ENCODE peak calls at places on chromosome 21, in six cellular contexts. Q, C, H, A, Y and E are unnamed samples.

GRCh38 chr21:29953690-29954089 is 13.9 kb upstream of the GRIK1 start:
- DNase-seq in C (no peak), Y (no peak), A (no peak), H (no peak), Q (no peak), E (no peak)

GRCh38 chr21:34024382-34024693 is 49.0 kb upstream of the MRPS6 start:
- DNase-seq in Q (no peak), Y (no peak), A (no peak), H (no peak), C (no peak), E (no peak)

GRCh38 chr21:33949516-33950424 is 34.2 kb upstream of the ATP5PO start:
- DNase-seq in C (peak; percentile 59), Y (no peak), H (no peak), Q (no peak), A (no peak), E (no peak)

GRCh38 chr21:15003463-15004135 is 61.2 kb downstream of the NRIP1 start:
- DNase-seq in Q (no peak), Y (no peak), A (peak; percentile 39), H (no peak), C (no peak), E (peak; percentile 56)

GRCh38 chr21:45325206-45326168 is 37.8 kb upstream of the POFUT2 start:
- DNase-seq in Q (no peak), Y (no peak), H (no peak), C (no peak), A (peak; percentile 56), E (no peak)

GRCh38 chr21:26165331-26165730 is 5.2 kb downstream of the APP start:
- DNase-seq in A (no peak), Q (no peak), H (no peak), Y (no peak), C (no peak), E (no peak)

GRCh38 chr21:25396135-25396711 is 211.1 kb downstream of the MRPL39 start:
- DNase-seq in C (no peak), H (no peak), Q (no peak), Y (no peak), A (peak; percentile 9), E (no peak)

GRCh38 chr21:45256912-45257672 is 30.6 kb downstream of the POFUT2 start:
- DNase-seq in C (no peak), Y (no peak), H (peak; percentile 61), Q (no peak), A (peak; percentile 48), E (no peak)

GRCh38 chr21:46489162-46489663 is 30.5 kb downstream of the DIP2A start:
- DNase-seq in Q (no peak), A (no peak), H (no peak), C (no peak), Y (no peak), E (no peak)

GRCh38 chr21:14215971-14216621 is at the start of gene RBM11:
- DNase-seq in A (peak; percentile 85), Y (peak; percentile 43), H (peak; percentile 8), C (peak; percentile 50), Q (peak; percentile 7), E (peak; percentile 74)

GRCh38 chr21:34974162-34974981 is 74.7 kb downstream of the RUNX1 start:
- DNase-seq in Y (no peak), C (peak; percentile 28), H (no peak), Q (peak; percentile 71), A (no peak), E (no peak)

GRCh38 chr21:45027241-45028196 is 46.9 kb upstream of the ADARB1 start:
- DNase-seq in Q (no peak), H (no peak), Y (no peak), A (no peak), C (no peak), E (no peak)

GRCh38 chr21:34144224-34144623 is 70.8 kb downstream of the MRPS6 start:
- DNase-seq in Y (no peak), H (no peak), A (no peak), C (no peak), Q (no peak), E (no peak)

GRCh38 chr21:25635310-25635709 is 3.7 kb upstream of the JAM2 start:
- DNase-seq in Q (no peak), C (no peak), A (no peak), H (no peak), Y (no peak), E (no peak)

GRCh38 chr21:46163375-46163774 is 8.0 kb upstream of the FTCD start:
- DNase-seq in Y (no peak), Q (no peak), H (no peak), C (no peak), A (no peak), E (no peak)

GRCh38 chr21:16169810-16170209 is 440.0 kb downstream of the USP25 start:
- DNase-seq in C (no peak), A (no peak), H (no peak), Y (no peak), Q (no peak), E (no peak)

GRCh38 chr21:29246614-29247013 is 52.1 kb upstream of the BACH1 start:
- DNase-seq in Q (no peak), H (no peak), C (no peak), A (no peak), Y (no peak), E (no peak)

GRCh38 chr21:8997011-8997440 is 1524.4 kb upstream of the TPTE start:
- DNase-seq in A (no peak), C (no peak), Y (no peak), Q (no peak), H (no peak), E (no peak)

GRCh38 chr21:44428281-44428942 is 26.9 kb upstream of the LRRC3 start:
- DNase-seq in A (no peak), Q (no peak), Y (peak; percentile 44), H (no peak), C (peak; percentile 42), E (no peak)

GRCh38 chr21:28521932-28522826 is 470.5 kb downstream of the LTN1 start:
- DNase-seq in Y (no peak), A (no peak), Q (peak; percentile 79), C (no peak), H (peak; percentile 88), E (no peak)

GRCh38 chr21:45977396-45977795 is 4.2 kb upstream of the COL6A1 start:
- DNase-seq in C (no peak), H (no peak), Q (no peak), Y (no peak), A (peak; percentile 73), E (no peak)

GRCh38 chr21:36700961-36701911 is 2.3 kb downstream of the SIM2 start:
- DNase-seq in A (no peak), H (no peak), C (no peak), Q (no peak), Y (no peak), E (no peak)

GRCh38 chr21:36699026-36699545 is at the start of gene SIM2:
- DNase-seq in A (no peak), H (no peak), Q (peak; percentile 52), Y (peak; percentile 60), C (no peak), E (no peak)

GRCh38 chr21:36700295-36700960 is 1.5 kb downstream of the SIM2 start:
- DNase-seq in H (no peak), C (no peak), Y (no peak), A (no peak), Q (no peak), E (no peak)

GRCh38 chr21:36698160-36699025 is 522 bp upstream of the SIM2 start:
- DNase-seq in A (no peak), Q (peak; percentile 15), H (no peak), C (no peak), Y (peak; percentile 63), E (no peak)

DNA sequence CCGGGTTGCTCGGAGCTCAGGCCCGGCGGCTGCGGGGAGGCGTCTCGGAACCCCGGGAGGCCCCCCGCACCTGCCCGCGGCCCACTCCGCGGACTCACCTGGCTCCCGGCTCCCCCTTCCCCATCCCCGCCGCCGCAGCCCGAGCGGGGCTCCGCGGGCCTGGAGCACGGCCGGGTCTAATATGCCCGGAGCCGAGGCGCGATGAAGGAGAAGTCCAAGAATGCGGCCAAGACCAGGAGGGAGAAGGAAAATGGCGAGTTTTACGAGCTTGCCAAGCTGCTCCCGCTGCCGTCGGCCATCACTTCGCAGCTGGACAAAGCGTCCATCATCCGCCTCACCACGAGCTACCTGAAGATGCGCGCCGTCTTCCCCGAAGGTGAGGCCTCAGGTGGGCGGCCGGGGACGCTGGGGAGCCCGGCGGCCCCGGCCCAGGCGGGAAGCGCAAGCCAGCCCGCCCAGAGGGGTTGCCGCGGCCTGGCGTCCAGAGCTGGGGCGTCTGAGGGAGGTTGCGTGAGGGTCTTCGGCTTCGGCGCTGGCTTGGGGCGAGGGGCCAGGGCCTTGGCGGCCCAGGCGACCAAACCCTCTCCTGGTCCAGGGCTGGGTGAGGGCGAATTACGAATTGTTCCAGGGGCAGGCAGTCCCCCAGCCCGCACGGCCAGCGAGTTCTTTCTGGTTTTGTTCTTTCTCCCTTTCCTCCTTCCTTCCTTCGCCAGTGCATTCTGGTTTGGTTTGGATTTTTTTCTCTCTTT is 805 bp downstream of the SIM2 start:
- DNase-seq in Y (no peak), Q (no peak), H (no peak), A (no peak), C (no peak), E (no peak)
- H3K4me3 ChIP-seq in Y (peak overlapping the region; percentile 87), Q (peak overlapping the region; percentile 57), H (no peak overlapping the region), A (peak overlapping the region; percentile 47), C (no peak overlapping the region), E (no peak overlapping the region)

DNA sequence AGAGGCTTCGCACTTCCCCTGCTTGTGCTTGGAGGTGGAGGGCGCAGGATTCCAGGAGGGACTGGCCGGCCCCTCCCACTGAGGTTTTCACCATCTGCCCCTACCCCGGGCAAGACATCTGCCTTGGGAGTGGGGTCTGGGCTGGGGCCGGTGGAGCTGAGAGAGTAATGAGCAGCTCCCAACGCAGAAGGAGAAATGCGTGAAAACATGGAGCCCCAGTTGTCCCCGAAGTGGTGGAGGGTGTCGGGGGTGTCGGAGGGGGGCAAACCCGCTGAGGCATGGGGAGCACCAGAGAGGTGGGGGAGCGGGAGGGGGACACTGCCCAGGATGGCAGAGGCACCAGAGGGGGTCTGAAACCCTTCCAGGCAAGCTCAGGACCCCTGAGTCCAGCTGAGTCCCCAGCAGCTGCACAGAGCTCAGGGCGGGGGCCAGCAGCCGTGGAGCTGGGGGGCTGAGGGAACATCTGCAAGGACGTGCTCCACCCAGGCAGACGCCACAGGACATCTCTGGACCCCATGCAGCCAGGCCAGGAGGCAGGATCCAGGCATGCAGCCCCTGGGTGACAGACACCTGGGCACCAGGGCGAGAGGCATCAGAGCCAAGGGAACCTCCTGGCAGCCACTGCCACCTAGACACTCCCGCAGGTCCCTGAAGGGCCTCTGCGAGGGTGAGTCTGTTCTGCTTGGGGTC is 110.6 kb downstream of the SIK1 start:
- DNase-seq in Q (no peak), A (peak; percentile 16), H (no peak), Y (no peak), C (no peak), E (no peak)
- H3K4me1 ChIP-seq in Q (peaks cover 12% of the 10 kb centered on the region), A (no peaks in the 10 kb centered on the region), H (no peaks in the 10 kb centered on the region), Y (peaks cover 13% of the 10 kb centered on the region), C (no peaks in the 10 kb centered on the region), E (no peaks in the 10 kb centered on the region)

DNA sequence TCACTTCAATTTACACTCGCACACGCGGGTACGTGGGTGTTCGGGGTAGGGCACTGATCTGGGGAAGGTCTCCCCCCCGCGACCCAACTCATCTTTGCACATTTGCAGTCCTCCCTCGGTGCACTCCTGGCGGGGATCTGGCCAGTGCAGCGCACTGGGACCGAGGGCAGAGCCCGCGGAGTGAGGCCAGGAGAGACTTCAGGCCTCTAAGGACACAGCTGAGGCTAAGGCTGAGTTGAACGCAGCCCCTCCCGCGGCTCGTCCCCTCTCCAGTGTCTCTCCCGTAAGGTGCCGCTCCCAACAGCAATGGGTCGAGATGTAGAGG is 939 bp upstream of the NCAM2 start:
- DNase-seq in C (no peak), A (peak; percentile 47), H (no peak), Y (no peak), Q (no peak), E (no peak)
- H3K4me3 ChIP-seq in C (no peak overlapping the region), A (peak overlapping the region; percentile 95), H (no peak overlapping the region), Y (no peak overlapping the region), Q (peak overlapping the region; percentile 85), E (peak overlapping the region; percentile 49)

GRCh38 chr21:41612674-41613250 is 104.8 kb upstream of the TMPRSS2 start:
- DNase-seq in H (no peak), C (no peak), Q (peak; percentile 90), A (peak; percentile 91), Y (peak; percentile 97), E (peak; percentile 64)
- H3K4me1 ChIP-seq in H (no peaks in the 10 kb centered on the region), C (no peaks in the 10 kb centered on the region), Q (peaks cover 19% of the 10 kb centered on the region), A (peaks cover 1% of the 10 kb centered on the region), Y (peaks cover 54% of the 10 kb centered on the region), E (no peaks in the 10 kb centered on the region)